ENCODE peak calls at places on chromosomes 6 and 20, in six cellular contexts. G is tibial nerve, N is Peyer's patch, M is adrenal gland, Z is heart left ventricle, T is transverse colon. O is an unnamed sample. For H3K27me3, the result is how much of the 10 kb centered on the place peaks cover.

GRCh38 chr20:2342243-2342642 is 38.5 kb upstream of the TGM6 start:
- DNase-seq in G (no peak), M (no peak), N (no peak), Z (no peak), T (no peak), O (no peak)

GRCh38 chr20:4021905-4022304 is 6.5 kb upstream of the RNF24 start:
- DNase-seq in M (no peak), Z (no peak), G (no peak), T (no peak), N (no peak), O (no peak)

GRCh38 chr6:83514877-83515466 is 2.6 kb downstream of the PRSS35 start:
- DNase-seq in T (no peak), G (peak), Z (no peak), M (peak), N (no peak), O (no peak)

GRCh38 chr6:30508890-30509736 is 19.8 kb downstream of the HLA-E start:
- DNase-seq in G (no peak), M (no peak), T (no peak), Z (no peak), N (no peak), O (no peak)

GRCh38 chr20:51387125-51387865 is 155.2 kb downstream of the NFATC2 start:
- DNase-seq in M (no peak), N (no peak), Z (no peak), T (no peak), G (no peak), O (no peak)

GRCh38 chr6:145895802-145896201 is 68.4 kb downstream of the SHPRH start:
- DNase-seq in M (no peak), Z (no peak), G (no peak), N (no peak), T (no peak), O (no peak)

GRCh38 chr20:47336013-47336754 is 20.3 kb downstream of the ZMYND8 start:
- DNase-seq in T (peak), M (peak), Z (no peak), N (no peak), G (no peak), O (peak)

GRCh38 chr20:51206032-51206662 is 183.2 kb upstream of the KCNG1 start:
- DNase-seq in M (no peak), N (no peak), T (no peak), G (no peak), Z (no peak), O (no peak)

GRCh38 chr6:16803294-16804006 is 42.2 kb upstream of the ATXN1 start:
- DNase-seq in Z (peak), T (peak), G (no peak), N (no peak), M (peak), O (no peak)

GRCh38 chr20:3901028-3901746 is 12.0 kb downstream of the PANK2 start:
- DNase-seq in T (no peak), M (no peak), N (no peak), Z (no peak), G (no peak), O (no peak)

GRCh38 chr20:36202891-36203338 is 33.4 kb upstream of the AAR2 start:
- DNase-seq in G (peak), Z (peak), M (peak), T (peak), N (peak), O (peak)

GRCh38 chr6:35218021-35218420 is 4.3 kb downstream of the SCUBE3 start:
- DNase-seq in T (no peak), G (no peak), Z (no peak), M (no peak), N (no peak), O (no peak)
- H3K27me3 ChIP-seq in T (half or more), G (under half), Z (under half), M (under half), N (under half), O (under half)

GRCh38 chr6:146898888-146899227 is 300.1 kb downstream of the ADGB start:
- DNase-seq in Z (no peak), M (no peak), T (no peak), G (no peak), N (no peak), O (no peak)

GRCh38 chr6:146901940-146902816 is 302.0 kb upstream of the STXBP5 start:
- DNase-seq in G (no peak), Z (no peak), T (no peak), M (no peak), N (no peak), O (no peak)

GRCh38 chr6:146905313-146905712 is 298.9 kb upstream of the STXBP5 start:
- DNase-seq in G (peak), N (no peak), Z (no peak), T (no peak), M (peak), O (no peak)

GRCh38 chr6:146904596-146904995 is 299.6 kb upstream of the STXBP5 start:
- DNase-seq in M (no peak), N (no peak), G (no peak), T (no peak), Z (no peak), O (no peak)

DNA sequence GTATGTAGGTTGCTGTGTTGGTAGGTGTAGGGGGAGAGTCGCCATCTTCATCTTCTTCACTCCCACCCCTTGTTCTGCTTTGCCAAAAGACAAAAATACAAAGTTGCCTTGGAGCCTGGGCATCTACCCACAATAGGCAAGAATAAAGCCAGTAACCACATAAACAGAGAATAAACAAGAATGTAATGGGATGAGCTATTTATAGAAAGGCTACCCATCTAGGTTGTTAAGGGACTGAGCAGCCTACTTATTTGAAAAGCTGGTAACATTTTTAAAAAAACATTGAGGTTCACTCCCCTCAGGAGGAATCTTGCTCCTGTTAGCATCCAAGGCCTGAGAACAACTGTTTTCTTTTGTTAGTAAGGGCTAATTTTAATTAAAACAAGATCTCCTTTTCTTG is 301.4 kb upstream of the STXBP5 start:
- DNase-seq in T (no peak), Z (no peak), G (no peak), N (no peak), M (no peak), O (no peak)
- TF ChIP-seq POLR2A in T (no peak), Z (no peak), G (no peak), N (no peak), M (no peak), O (no peak)

GRCh38 chr20:31859266-31859997 is 10.9 kb downstream of the DUSP15 start:
- DNase-seq in N (no peak), G (no peak), M (no peak), Z (no peak), T (no peak), O (peak)
- H3K27me3 ChIP-seq in N (under half), G (under half), M (under half), Z (under half), T (under half), O (under half)

GRCh38 chr6:32168350-32168749 is 4.0 kb downstream of the EGFL8 start:
- DNase-seq in Z (peak), N (no peak), G (no peak), M (no peak), T (no peak), O (no peak)
- TF ChIP-seq POLR2A in Z (no peak), N (no peak), G (no peak), M (no peak), T (no peak), O (no peak)